ENCODE peak calls at places on chromosomes 4 and X, in four cellular contexts. One of them, this sample, is unnamed.

GRCh38 chrX:18721683-18722499 is 14.4 kb downstream of the PPEF1 start:
- DNase-seq in sciatic nerve: no peak
- DNase-seq in sigmoid colon: no peak
- DNase-seq in activated naive CD4-positive, alpha-beta T cell treated with anti-CD3 and anti-CD28 coated beads for 36 hours: no peak
- DNase-seq in this sample: no peak

GRCh38 chrX:53930513-53931380 is 113.5 kb downstream of the PHF8 start:
- DNase-seq in sciatic nerve: no peak
- DNase-seq in sigmoid colon: no peak
- DNase-seq in activated naive CD4-positive, alpha-beta T cell treated with anti-CD3 and anti-CD28 coated beads for 36 hours: peak; percentile 7
- DNase-seq in this sample: no peak

GRCh38 chrX:15310117-15310516 is 5.3 kb downstream of the ASB11 start:
- DNase-seq in sciatic nerve: no peak
- DNase-seq in sigmoid colon: no peak
- DNase-seq in activated naive CD4-positive, alpha-beta T cell treated with anti-CD3 and anti-CD28 coated beads for 36 hours: no peak
- DNase-seq in this sample: no peak

GRCh38 chr4:24322986-24323385 is 261.4 kb downstream of the DHX15 start:
- DNase-seq in sciatic nerve: no peak
- DNase-seq in sigmoid colon: no peak
- DNase-seq in activated naive CD4-positive, alpha-beta T cell treated with anti-CD3 and anti-CD28 coated beads for 36 hours: no peak
- DNase-seq in this sample: no peak

GRCh38 chr4:2944091-2944482 is 19.1 kb downstream of the NOP14 start:
- DNase-seq in sciatic nerve: peak; percentile 41
- DNase-seq in sigmoid colon: no peak
- DNase-seq in activated naive CD4-positive, alpha-beta T cell treated with anti-CD3 and anti-CD28 coated beads for 36 hours: no peak
- DNase-seq in this sample: no peak

GRCh38 chr4:54050214-54050904 is 14.0 kb downstream of the CHIC2 start:
- DNase-seq in sciatic nerve: no peak
- DNase-seq in sigmoid colon: no peak
- DNase-seq in activated naive CD4-positive, alpha-beta T cell treated with anti-CD3 and anti-CD28 coated beads for 36 hours: no peak
- DNase-seq in this sample: no peak

GRCh38 chr4:123587983-123588494 is 191.4 kb downstream of the SPRY1 start:
- DNase-seq in sciatic nerve: no peak
- DNase-seq in sigmoid colon: peak; percentile 84
- DNase-seq in activated naive CD4-positive, alpha-beta T cell treated with anti-CD3 and anti-CD28 coated beads for 36 hours: no peak
- DNase-seq in this sample: no peak

GRCh38 chr4:22932326-22932725 is 239.6 kb downstream of the GBA3 start:
- DNase-seq in sciatic nerve: no peak
- DNase-seq in sigmoid colon: no peak
- DNase-seq in activated naive CD4-positive, alpha-beta T cell treated with anti-CD3 and anti-CD28 coated beads for 36 hours: no peak
- DNase-seq in this sample: no peak

GRCh38 chr4:52846502-52846901 is 15.6 kb upstream of the RASL11B start:
- DNase-seq in sciatic nerve: no peak
- DNase-seq in sigmoid colon: no peak
- DNase-seq in activated naive CD4-positive, alpha-beta T cell treated with anti-CD3 and anti-CD28 coated beads for 36 hours: no peak
- DNase-seq in this sample: no peak

GRCh38 chrX:49079489-49080428 is at the start of gene WDR45:
- DNase-seq in sciatic nerve: peak; percentile 82
- DNase-seq in sigmoid colon: peak; percentile 88
- DNase-seq in activated naive CD4-positive, alpha-beta T cell treated with anti-CD3 and anti-CD28 coated beads for 36 hours: peak; percentile 79
- DNase-seq in this sample: peak; percentile 86

GRCh38 chr4:158410272-158410671 is 111.4 kb upstream of the RXFP1 start:
- DNase-seq in sciatic nerve: no peak
- DNase-seq in sigmoid colon: no peak
- DNase-seq in activated naive CD4-positive, alpha-beta T cell treated with anti-CD3 and anti-CD28 coated beads for 36 hours: no peak
- DNase-seq in this sample: no peak

GRCh38 chr4:185936650-185937376 is 124.8 kb upstream of the SORBS2 start:
- DNase-seq in sciatic nerve: no peak
- DNase-seq in sigmoid colon: no peak
- DNase-seq in activated naive CD4-positive, alpha-beta T cell treated with anti-CD3 and anti-CD28 coated beads for 36 hours: no peak
- DNase-seq in this sample: no peak

GRCh38 chrX:109049903-109050302 is 313.5 kb upstream of the IRS4 start:
- DNase-seq in sciatic nerve: no peak
- DNase-seq in sigmoid colon: no peak
- DNase-seq in activated naive CD4-positive, alpha-beta T cell treated with anti-CD3 and anti-CD28 coated beads for 36 hours: no peak
- DNase-seq in this sample: no peak

GRCh38 chr4:8296491-8296890 is 26.9 kb downstream of the HTRA3 start:
- DNase-seq in sciatic nerve: no peak
- DNase-seq in sigmoid colon: no peak
- DNase-seq in activated naive CD4-positive, alpha-beta T cell treated with anti-CD3 and anti-CD28 coated beads for 36 hours: no peak
- DNase-seq in this sample: peak; percentile 41

GRCh38 chr4:74375824-74376426 is 11.0 kb downstream of the EREG start:
- DNase-seq in sciatic nerve: no peak
- DNase-seq in sigmoid colon: no peak
- DNase-seq in activated naive CD4-positive, alpha-beta T cell treated with anti-CD3 and anti-CD28 coated beads for 36 hours: no peak
- DNase-seq in this sample: no peak

GRCh38 chrX:72128881-72129280 is 2.8 kb downstream of the RTL5 start:
- DNase-seq in sciatic nerve: no peak
- DNase-seq in sigmoid colon: no peak
- DNase-seq in activated naive CD4-positive, alpha-beta T cell treated with anti-CD3 and anti-CD28 coated beads for 36 hours: no peak
- DNase-seq in this sample: no peak

GRCh38 chr4:19711871-19712270 is 539.8 kb upstream of the SLIT2 start:
- DNase-seq in sciatic nerve: no peak
- DNase-seq in sigmoid colon: no peak
- DNase-seq in activated naive CD4-positive, alpha-beta T cell treated with anti-CD3 and anti-CD28 coated beads for 36 hours: no peak
- DNase-seq in this sample: no peak

GRCh38 chr4:8840816-8841455 is 30.7 kb downstream of the HMX1 start:
- DNase-seq in sciatic nerve: peak; percentile 35
- DNase-seq in sigmoid colon: peak; percentile 43
- DNase-seq in activated naive CD4-positive, alpha-beta T cell treated with anti-CD3 and anti-CD28 coated beads for 36 hours: no peak
- DNase-seq in this sample: peak; percentile 48

GRCh38 chr4:7425171-7425570 is 9.6 kb downstream of the PSAPL1 start:
- DNase-seq in sciatic nerve: peak; percentile 37
- DNase-seq in sigmoid colon: peak; percentile 40
- DNase-seq in activated naive CD4-positive, alpha-beta T cell treated with anti-CD3 and anti-CD28 coated beads for 36 hours: no peak
- DNase-seq in this sample: peak; percentile 47

GRCh38 chr4:124555959-124556358 is 156.6 kb downstream of the ANKRD50 start:
- DNase-seq in sciatic nerve: no peak
- DNase-seq in sigmoid colon: no peak
- DNase-seq in activated naive CD4-positive, alpha-beta T cell treated with anti-CD3 and anti-CD28 coated beads for 36 hours: no peak
- DNase-seq in this sample: no peak

GRCh38 chr4:125317526-125317880 is 2.7 kb downstream of the FAT4 start:
- DNase-seq in sciatic nerve: no peak
- DNase-seq in sigmoid colon: peak; percentile 73
- DNase-seq in activated naive CD4-positive, alpha-beta T cell treated with anti-CD3 and anti-CD28 coated beads for 36 hours: peak; percentile 5
- DNase-seq in this sample: no peak

GRCh38 chr4:151659631-151660030 is 101.2 kb downstream of the GATB start:
- DNase-seq in sciatic nerve: no peak
- DNase-seq in sigmoid colon: peak; percentile 88
- DNase-seq in activated naive CD4-positive, alpha-beta T cell treated with anti-CD3 and anti-CD28 coated beads for 36 hours: no peak
- DNase-seq in this sample: no peak

GRCh38 chrX:17917945-17918577 is 57.0 kb upstream of the RAI2 start:
- DNase-seq in sciatic nerve: no peak
- DNase-seq in sigmoid colon: no peak
- DNase-seq in activated naive CD4-positive, alpha-beta T cell treated with anti-CD3 and anti-CD28 coated beads for 36 hours: no peak
- DNase-seq in this sample: no peak

GRCh38 chr4:78417603-78418002 is 134.0 kb upstream of the ANXA3 start:
- DNase-seq in sciatic nerve: no peak
- DNase-seq in sigmoid colon: no peak
- DNase-seq in activated naive CD4-positive, alpha-beta T cell treated with anti-CD3 and anti-CD28 coated beads for 36 hours: no peak
- DNase-seq in this sample: no peak

GRCh38 chr4:108148316-108148715 is 20.4 kb downstream of the LEF1 start:
- DNase-seq in sciatic nerve: no peak
- DNase-seq in sigmoid colon: no peak
- DNase-seq in activated naive CD4-positive, alpha-beta T cell treated with anti-CD3 and anti-CD28 coated beads for 36 hours: peak; percentile 77
- DNase-seq in this sample: no peak

GRCh38 chr4:3346146-3346545 is 53.3 kb downstream of the RGS12 start:
- DNase-seq in sciatic nerve: no peak
- DNase-seq in sigmoid colon: no peak
- DNase-seq in activated naive CD4-positive, alpha-beta T cell treated with anti-CD3 and anti-CD28 coated beads for 36 hours: peak; percentile 71
- DNase-seq in this sample: no peak

GRCh38 chr4:41930139-41930831 is 4.9 kb upstream of the TMEM33 start:
- DNase-seq in sciatic nerve: no peak
- DNase-seq in sigmoid colon: no peak
- DNase-seq in activated naive CD4-positive, alpha-beta T cell treated with anti-CD3 and anti-CD28 coated beads for 36 hours: no peak
- DNase-seq in this sample: no peak

GRCh38 chr4:53059253-53059652 is 197.1 kb downstream of the RASL11B start:
- DNase-seq in sciatic nerve: no peak
- DNase-seq in sigmoid colon: no peak
- DNase-seq in activated naive CD4-positive, alpha-beta T cell treated with anti-CD3 and anti-CD28 coated beads for 36 hours: no peak
- DNase-seq in this sample: no peak

GRCh38 chr4:169244210-169244609 is 26.5 kb downstream of the SH3RF1 start:
- DNase-seq in sciatic nerve: no peak
- DNase-seq in sigmoid colon: no peak
- DNase-seq in activated naive CD4-positive, alpha-beta T cell treated with anti-CD3 and anti-CD28 coated beads for 36 hours: no peak
- DNase-seq in this sample: no peak

GRCh38 chrX:100649550-100650356 is 5.8 kb downstream of the SRPX2 start:
- DNase-seq in sciatic nerve: peak; percentile 84
- DNase-seq in sigmoid colon: peak; percentile 92
- DNase-seq in activated naive CD4-positive, alpha-beta T cell treated with anti-CD3 and anti-CD28 coated beads for 36 hours: no peak
- DNase-seq in this sample: peak; percentile 59

GRCh38 chrX:117972681-117973080 is 143.9 kb downstream of the KLHL13 start:
- DNase-seq in sciatic nerve: no peak
- DNase-seq in sigmoid colon: no peak
- DNase-seq in activated naive CD4-positive, alpha-beta T cell treated with anti-CD3 and anti-CD28 coated beads for 36 hours: no peak
- DNase-seq in this sample: no peak

GRCh38 chr4:173318648-173319211 is 15.4 kb downstream of the HMGB2 start:
- DNase-seq in sciatic nerve: no peak
- DNase-seq in sigmoid colon: no peak
- DNase-seq in activated naive CD4-positive, alpha-beta T cell treated with anti-CD3 and anti-CD28 coated beads for 36 hours: no peak
- DNase-seq in this sample: no peak

GRCh38 chrX:6917666-6918065 is 229.8 kb upstream of the STS start:
- DNase-seq in sciatic nerve: no peak
- DNase-seq in sigmoid colon: no peak
- DNase-seq in activated naive CD4-positive, alpha-beta T cell treated with anti-CD3 and anti-CD28 coated beads for 36 hours: no peak
- DNase-seq in this sample: no peak

GRCh38 chr4:159269143-159269542 is 166.3 kb downstream of the RAPGEF2 start:
- DNase-seq in sciatic nerve: no peak
- DNase-seq in sigmoid colon: no peak
- DNase-seq in activated naive CD4-positive, alpha-beta T cell treated with anti-CD3 and anti-CD28 coated beads for 36 hours: no peak
- DNase-seq in this sample: no peak

GRCh38 chrX:46811101-46811500 is 25.7 kb upstream of the RP2 start:
- DNase-seq in sciatic nerve: no peak
- DNase-seq in sigmoid colon: no peak
- DNase-seq in activated naive CD4-positive, alpha-beta T cell treated with anti-CD3 and anti-CD28 coated beads for 36 hours: no peak
- DNase-seq in this sample: no peak

GRCh38 chr4:105966046-105966445 is 70.8 kb downstream of the NPNT start:
- DNase-seq in sciatic nerve: no peak
- DNase-seq in sigmoid colon: no peak
- DNase-seq in activated naive CD4-positive, alpha-beta T cell treated with anti-CD3 and anti-CD28 coated beads for 36 hours: no peak
- DNase-seq in this sample: no peak